ENCODE peak calls at places on chromosomes 1 and 21, in four cellular contexts. C is K562, R is SK-N-SH, N is HepG2. S is an unnamed sample.
A peak's percentile ranks its signal among the peaks of the same experiment; 100 is the strongest.

GRCh38 chr1:206723500-206724472 is 39.1 kb downstream of the MAPKAPK2 start:
- DNase-seq in N (no peak), C (no peak), R (no peak), S (no peak)

GRCh38 chr21:15797577-15798363 is 68.0 kb downstream of the USP25 start:
- DNase-seq in N (no peak), C (no peak), R (no peak), S (no peak)

GRCh38 chr1:227215863-227216510 is 102.3 kb downstream of the CDC42BPA start:
- DNase-seq in R (no peak), C (no peak), N (no peak), S (no peak)

GRCh38 chr1:221695346-221695745 is 46.5 kb downstream of the DUSP10 start:
- DNase-seq in R (no peak), N (no peak), C (no peak), S (no peak)

GRCh38 chr1:154407866-154408777 is 3.0 kb downstream of the IL6R start:
- DNase-seq in N (peak; percentile 74), C (no peak), R (no peak), S (no peak)

GRCh38 chr1:203173566-203173965 is 2.1 kb downstream of the MYBPH start:
- DNase-seq in C (no peak), R (no peak), N (no peak), S (no peak)

GRCh38 chr1:116150368-116150767 is 39.2 kb downstream of the MAB21L3 start:
- DNase-seq in C (no peak), N (no peak), R (no peak), S (no peak)

GRCh38 chr1:64745181-64745985 is 508 bp downstream of the RAVER2 start:
- DNase-seq in R (peak; percentile 47), C (peak; percentile 24), N (peak; percentile 6), S (peak; percentile 48)

GRCh38 chr1:165828103-165828558 is 717 bp downstream of the UCK2 start:
- DNase-seq in C (no peak), R (peak; percentile 83), N (peak; percentile 21), S (peak; percentile 40)

GRCh38 chr1:28259935-28260802 is 851 bp downstream of the SESN2 start:
- DNase-seq in C (peak; percentile 79), R (peak; percentile 81), N (no peak), S (peak; percentile 81)

GRCh38 chr1:202684716-202685115 is 25.5 kb downstream of the SYT2 start:
- DNase-seq in C (no peak), N (no peak), R (no peak), S (no peak)

GRCh38 chr1:22119626-22120468 is 23.1 kb downstream of the WNT4 start:
- DNase-seq in N (no peak), C (no peak), R (peak; percentile 10), S (no peak)

GRCh38 chr1:212669600-212669999 is 30.0 kb downstream of the BATF3 start:
- DNase-seq in R (peak; percentile 54), C (no peak), N (no peak), S (no peak)

GRCh38 chr1:20620005-20620404 is 13.3 kb upstream of the PINK1 start:
- DNase-seq in N (no peak), R (no peak), C (no peak), S (no peak)

GRCh38 chr1:230340778-230341546 is 85.2 kb downstream of the PGBD5 start:
- DNase-seq in N (no peak), R (no peak), C (no peak), S (no peak)
- TF ChIP-seq MAX in N (no peak), R (no peak), C (no peak), S (no peak)

GRCh38 chr1:86552376-86552775 is 5.5 kb downstream of the CLCA4 start:
- DNase-seq in R (peak; percentile 11), C (no peak), N (no peak), S (no peak)

GRCh38 chr1:86548863-86549262 is 2.0 kb downstream of the CLCA4 start:
- DNase-seq in C (no peak), N (no peak), R (no peak), S (no peak)

GRCh38 chr1:86546787-86547221 is at the start of gene CLCA4:
- DNase-seq in N (no peak), R (no peak), C (no peak), S (no peak)

DNA sequence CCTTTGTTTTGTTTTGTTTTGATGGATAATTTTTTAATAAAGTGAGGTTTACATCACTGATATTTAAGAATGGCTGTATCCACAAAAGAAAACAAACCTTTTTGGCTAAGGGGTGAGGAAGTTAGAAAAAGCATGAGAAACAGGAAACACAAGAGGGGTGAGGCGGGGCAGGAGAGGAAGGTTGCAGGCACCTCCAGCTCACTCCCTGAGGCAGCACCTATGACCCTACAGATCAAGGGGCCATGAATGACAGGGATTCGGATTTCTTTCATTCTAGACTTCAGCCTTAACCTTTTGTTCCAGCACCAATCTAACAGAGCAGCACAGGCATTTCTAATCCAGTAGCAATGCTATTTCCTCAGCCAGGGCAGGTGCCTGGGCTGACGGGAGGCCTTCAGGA is 4.4 kb downstream of the CLCA4 start:
- DNase-seq in R (no peak), N (no peak), C (no peak), S (no peak)
- TF ChIP-seq FOXJ3 in R (no peak), N (no peak), C (no peak), S (no peak)

DNA sequence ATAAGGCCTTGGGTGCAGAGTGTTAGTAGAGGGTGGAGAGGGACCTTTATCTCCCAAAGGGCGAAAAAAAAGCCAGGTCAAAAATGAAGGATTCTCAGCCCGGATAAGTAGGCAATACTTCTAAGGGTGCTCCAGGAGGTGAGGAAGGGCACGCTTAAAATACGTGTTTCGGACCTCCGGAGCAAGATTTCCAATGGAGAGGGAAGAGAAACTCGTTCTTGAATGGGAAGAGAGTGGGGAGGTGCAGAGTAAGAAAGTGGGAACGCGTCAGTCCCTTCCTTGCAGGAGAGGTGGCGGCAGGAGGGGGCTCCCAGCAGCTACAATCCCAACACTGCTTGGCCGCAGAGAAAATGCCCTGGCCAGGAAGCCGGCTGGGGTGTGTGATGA is 581 bp downstream of the EFCAB14 start:
- DNase-seq in C (no peak), R (no peak), N (no peak), S (no peak)
- TF ChIP-seq MAX in C (no peak), R (no peak), N (no peak), S (no peak)

GRCh38 chr1:4124631-4125145 is 224.6 kb upstream of the C1orf174 start:
- DNase-seq in R (no peak), C (no peak), N (no peak), S (no peak)
- TF ChIP-seq FOXJ3 in R (no peak), C (no peak), N (no peak), S (no peak)

GRCh38 chr1:168698453-168698852 is 30.6 kb downstream of the DPT start:
- DNase-seq in R (no peak), C (no peak), N (no peak), S (no peak)
- TF ChIP-seq MAX in R (no peak), C (no peak), N (no peak), S (no peak)

GRCh38 chr1:246157516-246157915 is 349.6 kb downstream of the SMYD3 start:
- DNase-seq in N (no peak), R (no peak), C (no peak), S (no peak)
- TF ChIP-seq FOXJ3 in N (no peak), R (no peak), C (no peak), S (no peak)

DNA sequence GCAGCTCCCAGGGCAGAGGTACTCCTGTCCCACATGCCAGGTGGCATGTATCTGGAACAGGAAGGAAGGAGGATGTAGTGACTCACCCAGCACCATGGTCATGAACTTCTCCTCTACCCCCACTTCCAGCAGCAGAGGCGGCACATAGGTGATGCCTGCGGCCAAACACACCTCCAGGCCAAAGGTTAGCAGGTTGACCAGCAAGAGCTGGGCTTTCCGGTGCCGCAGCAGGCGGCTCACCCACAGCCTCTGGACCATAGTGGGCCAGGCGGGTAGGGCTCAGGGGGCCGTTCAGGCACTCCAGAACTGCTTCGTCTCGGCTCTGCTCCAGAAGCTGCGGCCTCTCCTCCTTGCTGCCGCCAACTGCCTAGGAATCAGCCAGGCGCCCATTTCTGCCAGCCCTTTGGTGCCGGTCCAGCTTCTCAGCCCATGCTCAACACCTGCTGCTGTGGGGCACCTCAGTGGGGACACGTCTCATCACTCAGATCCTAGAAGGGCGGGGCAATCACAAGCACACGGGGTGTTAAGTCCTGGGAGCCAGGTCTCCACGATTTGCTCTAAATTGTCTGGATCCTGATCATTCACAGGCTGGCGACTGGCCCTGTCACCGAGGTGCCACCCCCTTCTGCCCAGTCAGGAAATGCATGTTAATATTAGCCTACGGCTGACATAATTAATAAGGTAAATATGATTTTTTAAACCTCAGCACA is 15.8 kb downstream of the SLC45A3 start:
- DNase-seq in C (no peak), R (peak; percentile 27), N (peak; percentile 47), S (no peak)
- TF ChIP-seq MAX in C (no peak), R (no peak), N (peak; percentile 45), S (no peak)

DNA sequence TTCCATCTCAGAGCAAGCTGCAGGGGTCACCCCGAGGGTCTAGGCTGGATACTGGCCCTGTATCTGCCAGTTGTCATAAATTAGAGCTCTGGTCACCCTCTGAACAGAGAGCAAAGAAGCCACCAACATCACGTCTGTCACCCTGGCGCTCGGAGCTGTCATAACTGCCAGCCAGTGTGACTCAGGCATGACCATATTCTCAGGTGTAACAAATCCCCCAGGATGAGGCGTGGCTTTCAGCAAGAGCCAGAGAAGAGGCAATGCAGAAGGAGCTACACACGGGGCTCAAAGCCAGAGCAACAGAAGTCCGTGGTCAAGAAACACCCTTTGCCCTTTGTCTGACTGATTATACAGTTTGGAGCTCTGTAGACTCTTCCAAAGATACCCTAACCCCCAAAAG is 40.0 kb downstream of the PRAMEF20 start:
- DNase-seq in C (no peak), N (no peak), R (no peak), S (no peak)
- TF ChIP-seq FOXJ3 in C (no peak), N (no peak), R (no peak), S (no peak)

DNA sequence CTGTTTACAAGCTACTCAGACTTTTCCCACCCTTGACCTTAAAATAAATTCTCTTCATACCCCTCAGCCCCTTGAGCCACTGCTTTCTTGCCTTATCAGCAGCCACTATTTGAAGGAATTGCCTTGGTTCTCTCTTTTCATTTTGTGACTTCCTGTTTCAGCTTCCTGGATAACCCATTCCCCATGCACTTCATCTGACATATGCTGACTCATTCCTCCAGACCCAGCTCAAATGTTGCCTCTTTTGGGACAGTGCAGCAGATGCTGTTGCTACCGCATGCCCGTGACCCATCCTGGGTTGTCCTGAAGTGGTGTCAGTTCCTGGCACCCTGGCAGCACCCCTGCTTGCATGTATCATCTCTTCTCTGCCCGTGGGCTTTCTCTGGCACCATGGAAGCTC is 496.1 kb downstream of the PTPRU start:
- DNase-seq in R (no peak), N (no peak), C (no peak), S (no peak)
- TF ChIP-seq MAX in R (no peak), N (no peak), C (no peak), S (no peak)

S was measured in WTC11.